ENCODE peak calls at places on chromosomes 12 and 14, in ten cellular contexts. M is K562, B is A549, D is tibial nerve, E is sigmoid colon, S is ovary, X is stomach, J is transverse colon, L is esophagus muscularis mucosa, F is HepG2. O is an unnamed sample.

GRCh38 chr12:85568395-85569103 is 267.7 kb downstream of the RASSF9 start:
- DNase-seq in L (peak; percentile 91), S (no peak), F (peak; percentile 18), J (peak; percentile 16), D (no peak), X (no peak), M (no peak), E (no peak), B (no peak), O (no peak)

GRCh38 chr12:27336254-27336653 is 3.6 kb downstream of the BMAL2 start:
- DNase-seq in X (peak; percentile 46), F (no peak), M (no peak), S (no peak), D (no peak), J (no peak), B (no peak), E (no peak), L (no peak), O (no peak)

GRCh38 chr12:26845984-26846383 is 13.0 kb upstream of the ITPR2 start:
- DNase-seq in L (no peak), B (no peak), X (no peak), E (no peak), J (no peak), M (peak; percentile 76), F (peak; percentile 57), S (peak; percentile 39), D (no peak), O (peak; percentile 47)

GRCh38 chr12:49018282-49019119 is at the start of gene PRKAG1:
- DNase-seq in B (peak; percentile 98), E (peak; percentile 98), M (peak; percentile 99), F (peak; percentile 91), X (peak; percentile 95), S (peak; percentile 95), L (peak; percentile 99), J (peak; percentile 96), D (peak; percentile 91), O (peak; percentile 99)

GRCh38 chr14:45633220-45633984 is 380.4 kb upstream of the MIS18BP1 start:
- DNase-seq in F (no peak), X (no peak), L (no peak), B (no peak), J (no peak), E (no peak), D (no peak), M (no peak), S (no peak), O (no peak)

GRCh38 chr12:132620893-132621656 is 2.5 kb downstream of the P2RX2 start:
- DNase-seq in L (no peak), D (no peak), E (no peak), F (no peak), X (no peak), J (no peak), M (no peak), B (no peak), S (no peak), O (no peak)

GRCh38 chr14:68771631-68772030 is 21.2 kb downstream of the ZFP36L1 start:
- DNase-seq in F (no peak), D (no peak), M (no peak), X (no peak), J (no peak), E (peak; percentile 63), L (no peak), S (peak; percentile 33), B (no peak), O (no peak)

GRCh38 chr12:104591272-104591940 is 134.7 kb downstream of the CHST11 start:
- DNase-seq in D (no peak), B (no peak), E (no peak), J (no peak), X (no peak), L (no peak), M (no peak), F (no peak), S (no peak), O (no peak)

GRCh38 chr14:87483651-87484260 is 509.2 kb downstream of the GALC start:
- DNase-seq in F (no peak), B (no peak), X (peak; percentile 55), E (no peak), S (no peak), L (no peak), M (no peak), D (no peak), J (no peak), O (no peak)

GRCh38 chr14:37253905-37254304 is 56.2 kb downstream of the MIPOL1 start:
- DNase-seq in X (no peak), M (no peak), S (peak; percentile 20), E (no peak), L (no peak), J (no peak), B (no peak), D (peak; percentile 12), F (no peak), O (no peak)

GRCh38 chr12:104581000-104581570 is 124.3 kb downstream of the CHST11 start:
- DNase-seq in M (no peak), J (no peak), X (no peak), L (no peak), S (no peak), E (no peak), F (no peak), D (no peak), B (no peak), O (no peak)

GRCh38 chr14:24699052-24699451 is 65.1 kb upstream of the GZMB start:
- DNase-seq in E (no peak), L (peak; percentile 39), F (no peak), J (no peak), B (no peak), S (no peak), M (no peak), D (no peak), X (no peak), O (no peak)

GRCh38 chr14:77322951-77323350 is 2.1 kb downstream of the GSTZ1 start:
- DNase-seq in X (no peak), B (no peak), D (no peak), M (no peak), E (peak; percentile 55), F (no peak), J (no peak), L (no peak), S (no peak), O (no peak)

GRCh38 chr12:52517888-52518287 is 2.3 kb downstream of the KRT5 start:
- DNase-seq in B (no peak), S (no peak), X (no peak), J (no peak), M (no peak), E (no peak), D (peak; percentile 1), F (no peak), L (peak; percentile 87), O (no peak)

GRCh38 chr14:60647081-60647836 is 2.0 kb downstream of the SIX1 start:
- DNase-seq in D (no peak), F (peak; percentile 32), L (no peak), X (no peak), B (no peak), E (no peak), M (no peak), S (no peak), J (no peak), O (no peak)
- TF ChIP-seq EP300 in D (peak; percentile 23), F (no peak), L (no peak), X (no peak), B (no peak), E (no peak), M (no peak), S (no peak), J (no peak), O (no peak)

GRCh38 chr14:104880584-104881210 is 15.6 kb downstream of the CEP170B start:
- DNase-seq in L (no peak), F (no peak), X (no peak), J (no peak), E (no peak), S (no peak), D (no peak), B (no peak), M (no peak), O (no peak)
- TF ChIP-seq EP300 in L (no peak), F (no peak), X (no peak), J (no peak), E (no peak), S (no peak), D (no peak), B (no peak), M (no peak), O (no peak)

GRCh38 chr14:57834001-57834598 is 31.8 kb downstream of the SLC35F4 start:
- DNase-seq in L (no peak), X (no peak), E (no peak), B (no peak), S (no peak), D (no peak), F (no peak), M (no peak), J (no peak), O (no peak)

GRCh38 chr14:57834961-57835360 is 30.9 kb downstream of the SLC35F4 start:
- DNase-seq in B (no peak), M (no peak), J (no peak), X (no peak), L (no peak), S (no peak), D (no peak), F (no peak), E (no peak), O (no peak)

GRCh38 chr14:57833304-57833703 is 32.6 kb downstream of the SLC35F4 start:
- DNase-seq in E (no peak), X (no peak), M (no peak), D (peak; percentile 72), B (peak; percentile 41), F (no peak), J (no peak), S (peak; percentile 21), L (no peak), O (no peak)

GRCh38 chr14:57828713-57829112 is 37.2 kb downstream of the SLC35F4 start:
- DNase-seq in B (no peak), L (no peak), X (no peak), M (no peak), S (no peak), D (no peak), F (no peak), E (no peak), J (no peak), O (no peak)

DNA sequence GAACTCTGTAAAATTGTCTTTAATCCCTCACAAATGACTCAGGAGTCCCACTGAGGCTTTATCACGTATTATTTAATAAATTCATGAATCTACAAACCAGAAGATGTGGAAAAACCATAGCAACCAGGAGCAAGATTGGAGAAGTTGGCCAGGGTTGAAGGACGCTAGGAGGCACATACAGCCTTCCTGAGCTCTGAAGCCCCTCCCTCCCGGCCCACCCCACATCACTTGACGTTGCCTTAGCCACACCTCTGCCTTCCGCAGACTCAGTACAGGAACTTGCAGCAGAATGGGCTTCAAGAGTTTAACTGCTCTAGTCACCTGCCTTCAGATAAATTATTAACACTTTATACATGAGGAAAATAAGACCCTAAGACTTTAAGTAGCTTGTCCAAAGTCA is 33.9 kb downstream of the SLC35F4 start:
- DNase-seq in D (no peak), L (no peak), M (peak; percentile 29), X (no peak), S (no peak), F (no peak), B (no peak), E (no peak), J (no peak), O (no peak)
- TF ChIP-seq EP300 in D (no peak), L (no peak), M (no peak), X (no peak), S (no peak), F (no peak), B (no peak), E (no peak), J (no peak), O (no peak)

DNA sequence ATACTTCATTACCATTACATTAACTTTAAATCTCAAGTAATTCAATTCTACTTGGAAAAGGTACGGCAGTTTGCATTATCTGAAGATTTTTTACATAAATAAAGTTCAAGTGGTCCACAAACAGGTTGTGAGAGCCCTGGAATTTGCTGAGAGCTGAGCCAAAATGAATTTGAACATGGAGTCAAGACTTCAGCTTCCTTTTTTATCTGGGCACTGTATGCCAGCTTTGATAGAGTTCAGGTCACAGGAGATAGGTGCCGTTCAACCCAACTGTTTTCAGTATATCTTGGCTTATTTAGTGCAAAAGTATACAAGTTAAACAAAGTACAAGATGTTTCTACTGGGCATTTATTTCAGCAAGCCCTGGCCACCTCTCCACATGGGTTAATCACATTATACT is 28.8 kb downstream of the HNRNPC start:
- DNase-seq in M (no peak), S (no peak), E (no peak), X (no peak), J (no peak), B (no peak), F (no peak), L (no peak), D (no peak), O (no peak)
- TF ChIP-seq EP300 in M (no peak), S (no peak), E (no peak), X (no peak), J (no peak), B (no peak), F (no peak), L (no peak), D (no peak), O (no peak)

O was measured in upper lobe of left lung.